ENCODE peak calls at places on chromosome 7, in five cellular contexts. V is hepatocyte; K is activated effector memory CD4-positive, alpha-beta T cell treated with anti-CD3 and anti-CD28 coated beads, Interleukin-2, amount 50 U/mL, for 16 hours; Y is HCEC 1CT; P is GM12892. U is an unnamed sample.

GRCh38 chr7:105309235-105310156 is 79.2 kb downstream of the SRPK2 start:
- DNase-seq in V (no peak), K (no peak), Y (no peak), P (no peak), U (no peak)

GRCh38 chr7:65971021-65971420 is 11.0 kb downstream of the GUSB start:
- DNase-seq in V (no peak), K (peak), Y (no peak), P (no peak), U (no peak)

GRCh38 chr7:95907337-95907736 is 135.0 kb downstream of the DYNC1I1 start:
- DNase-seq in V (no peak), K (no peak), Y (no peak), P (no peak), U (no peak)

GRCh38 chr7:70044064-70044463 is 445.8 kb downstream of the AUTS2 start:
- DNase-seq in V (peak), K (no peak), Y (no peak), P (no peak), U (no peak)

GRCh38 chr7:139043823-139044812 is 8.3 kb upstream of the ZC3HAV1L start:
- DNase-seq in V (no peak), K (peak), Y (no peak), P (no peak), U (no peak)

GRCh38 chr7:84912537-84912936 is 274.3 kb downstream of the SEMA3D start:
- DNase-seq in V (no peak), K (no peak), Y (no peak), P (no peak), U (no peak)

GRCh38 chr7:18495412-18496335 is at the start of gene HDAC9:
- DNase-seq in V (peak), K (no peak), Y (peak), P (no peak), U (peak)

GRCh38 chr7:36459236-36459960 is 69.7 kb downstream of the ANLN start:
- DNase-seq in V (no peak), K (no peak), Y (no peak), P (no peak), U (no peak)

GRCh38 chr7:32206987-32207386 is 136.8 kb upstream of the PDE1C start:
- DNase-seq in V (peak), K (no peak), Y (no peak), P (no peak), U (peak)

GRCh38 chr7:7321681-7322080 is 139.3 kb downstream of the C1GALT1 start:
- DNase-seq in V (peak), K (no peak), Y (no peak), P (peak), U (peak)

U was measured in MCF 10A.